ENCODE peak calls at places on chromosomes 4 and X, in four cellular contexts. O is activated T-helper 1 cell treated with anti-CD3 and anti-CD28 coated beads, Interleukin-2, amount 50 U/mL, for 16 hours; A is NCI-H1436; D is neural crest cell. F is an unnamed sample.

GRCh38 chrX:133859336-133859735 is 126.1 kb downstream of the GPC3 start:
- DNase-seq in D (no peak), A (peak), O (no peak), F (no peak)

GRCh38 chrX:101411984-101412383 is 4.0 kb downstream of the HNRNPH2 start:
- DNase-seq in D (no peak), O (no peak), A (no peak), F (no peak)

GRCh38 chr4:94567811-94568210 is 116.1 kb downstream of the PDLIM5 start:
- DNase-seq in A (no peak), O (no peak), D (no peak), F (no peak)

GRCh38 chrX:56308726-56309125 is 76.6 kb downstream of the KLF8 start:
- DNase-seq in A (no peak), O (no peak), D (no peak), F (no peak)

GRCh38 chr4:17705107-17705506 is 76.3 kb downstream of the FAM184B start:
- DNase-seq in D (no peak), O (no peak), A (no peak), F (no peak)

GRCh38 chrX:130788786-130789581 is 114.0 kb downstream of the ENOX2 start:
- DNase-seq in D (no peak), O (no peak), A (no peak), F (no peak)

GRCh38 chrX:119729408-119730201 is 28.8 kb upstream of the SOWAHD start:
- DNase-seq in D (peak), A (peak), O (peak), F (peak)

GRCh38 chr4:3331511-3332394 is 38.9 kb downstream of the RGS12 start:
- DNase-seq in D (no peak), A (no peak), O (no peak), F (no peak)

GRCh38 chrX:45850775-45851433 is 650.2 kb upstream of the DIPK2B start:
- DNase-seq in A (no peak), O (no peak), D (peak), F (no peak)

GRCh38 chr4:113476800-113477199 is 284.7 kb downstream of the CAMK2D start:
- DNase-seq in A (no peak), D (no peak), O (no peak), F (no peak)

GRCh38 chrX:118128724-118129123 is 12.1 kb upstream of the KLHL13 start:
- DNase-seq in O (no peak), A (no peak), D (no peak), F (no peak)

GRCh38 chr4:102871772-102872171 is 3.0 kb downstream of the CISD2 start:
- DNase-seq in O (no peak), A (no peak), D (no peak), F (no peak)

GRCh38 chrX:340641-341423 is 22.2 kb upstream of the GTPBP6 start:
- DNase-seq in D (no peak), O (no peak), A (no peak), F (no peak)